ENCODE peak calls at places on chromosome 21, in seven cellular contexts. One of them, this sample, is unnamed.

GRCh38 chr21:36265431-36265830 is 54.6 kb upstream of the MORC3 start:
- DNase-seq in cardiac fibroblast: no peak
- DNase-seq in AG10803: no peak
- DNase-seq in small intestine: no peak
- DNase-seq in GM10248: no peak
- DNase-seq in T-helper 1 cell: no peak
- DNase-seq in NCI-H345: no peak
- DNase-seq in this sample: no peak

GRCh38 chr21:41397416-41397815 is 28.6 kb upstream of the MX1 start:
- DNase-seq in T-helper 1 cell: no peak
- DNase-seq in AG10803: no peak
- DNase-seq in GM10248: no peak
- DNase-seq in NCI-H345: no peak
- DNase-seq in small intestine: no peak
- DNase-seq in cardiac fibroblast: no peak
- DNase-seq in this sample: no peak

GRCh38 chr21:46509760-46510159 is 51.1 kb downstream of the DIP2A start:
- DNase-seq in AG10803: peak
- DNase-seq in NCI-H345: no peak
- DNase-seq in small intestine: peak
- DNase-seq in cardiac fibroblast: peak
- DNase-seq in GM10248: no peak
- DNase-seq in T-helper 1 cell: no peak
- DNase-seq in this sample: no peak

GRCh38 chr21:32257952-32258785 is 20.7 kb downstream of the MIS18A start:
- DNase-seq in AG10803: peak
- DNase-seq in T-helper 1 cell: no peak
- DNase-seq in small intestine: peak
- DNase-seq in GM10248: peak
- DNase-seq in NCI-H345: peak
- DNase-seq in cardiac fibroblast: peak
- DNase-seq in this sample: peak

GRCh38 chr21:42381347-42381984 is 14.4 kb downstream of the TMPRSS3 start:
- DNase-seq in AG10803: peak
- DNase-seq in small intestine: peak
- DNase-seq in T-helper 1 cell: no peak
- DNase-seq in GM10248: no peak
- DNase-seq in cardiac fibroblast: peak
- DNase-seq in NCI-H345: peak
- DNase-seq in this sample: peak

GRCh38 chr21:42992943-42993712 is 18.8 kb downstream of the PKNOX1 start:
- DNase-seq in AG10803: no peak
- DNase-seq in GM10248: no peak
- DNase-seq in T-helper 1 cell: no peak
- DNase-seq in cardiac fibroblast: peak
- DNase-seq in NCI-H345: no peak
- DNase-seq in small intestine: no peak
- DNase-seq in this sample: no peak

GRCh38 chr21:35066824-35067223 is 17.7 kb upstream of the RUNX1 start:
- DNase-seq in AG10803: no peak
- DNase-seq in T-helper 1 cell: no peak
- DNase-seq in GM10248: no peak
- DNase-seq in cardiac fibroblast: no peak
- DNase-seq in NCI-H345: no peak
- DNase-seq in small intestine: no peak
- DNase-seq in this sample: no peak

GRCh38 chr21:46155514-46156377 is at the start of gene FTCD:
- DNase-seq in NCI-H345: no peak
- DNase-seq in T-helper 1 cell: no peak
- DNase-seq in GM10248: no peak
- DNase-seq in AG10803: no peak
- DNase-seq in small intestine: no peak
- DNase-seq in cardiac fibroblast: no peak
- DNase-seq in this sample: no peak

GRCh38 chr21:36647279-36648093 is 51.4 kb upstream of the SIM2 start:
- DNase-seq in NCI-H345: no peak
- DNase-seq in GM10248: no peak
- DNase-seq in T-helper 1 cell: no peak
- DNase-seq in AG10803: no peak
- DNase-seq in cardiac fibroblast: peak
- DNase-seq in small intestine: no peak
- DNase-seq in this sample: no peak

GRCh38 chr21:36255650-36256047 is 64.3 kb upstream of the MORC3 start:
- DNase-seq in NCI-H345: no peak
- DNase-seq in cardiac fibroblast: no peak
- DNase-seq in GM10248: peak
- DNase-seq in T-helper 1 cell: no peak
- DNase-seq in AG10803: no peak
- DNase-seq in small intestine: no peak
- DNase-seq in this sample: no peak

GRCh38 chr21:38831526-38832467 is 26.1 kb downstream of the ETS2 start:
- DNase-seq in AG10803: peak
- DNase-seq in small intestine: peak
- DNase-seq in cardiac fibroblast: peak
- DNase-seq in GM10248: peak
- DNase-seq in NCI-H345: no peak
- DNase-seq in T-helper 1 cell: no peak
- DNase-seq in this sample: no peak

GRCh38 chr21:46325073-46325912 is 1.3 kb downstream of the PCNT start:
- DNase-seq in T-helper 1 cell: peak
- DNase-seq in AG10803: peak
- DNase-seq in cardiac fibroblast: peak
- DNase-seq in NCI-H345: peak
- DNase-seq in GM10248: peak
- DNase-seq in small intestine: peak
- DNase-seq in this sample: peak

GRCh38 chr21:15932681-15933200 is 203.0 kb downstream of the USP25 start:
- DNase-seq in cardiac fibroblast: no peak
- DNase-seq in AG10803: no peak
- DNase-seq in T-helper 1 cell: no peak
- DNase-seq in GM10248: no peak
- DNase-seq in NCI-H345: no peak
- DNase-seq in small intestine: no peak
- DNase-seq in this sample: no peak

GRCh38 chr21:45525153-45525909 is 16.9 kb downstream of the SLC19A1 start:
- DNase-seq in AG10803: no peak
- DNase-seq in NCI-H345: no peak
- DNase-seq in small intestine: peak
- DNase-seq in cardiac fibroblast: no peak
- DNase-seq in T-helper 1 cell: no peak
- DNase-seq in GM10248: no peak
- DNase-seq in this sample: no peak

GRCh38 chr21:37642493-37642892 is 273.8 kb downstream of the KCNJ6 start:
- DNase-seq in T-helper 1 cell: peak
- DNase-seq in small intestine: peak
- DNase-seq in GM10248: peak
- DNase-seq in AG10803: no peak
- DNase-seq in NCI-H345: peak
- DNase-seq in cardiac fibroblast: no peak
- DNase-seq in this sample: peak

GRCh38 chr21:25934771-25935224 is 200.0 kb downstream of the GABPA start:
- DNase-seq in cardiac fibroblast: peak
- DNase-seq in NCI-H345: no peak
- DNase-seq in AG10803: peak
- DNase-seq in T-helper 1 cell: no peak
- DNase-seq in small intestine: no peak
- DNase-seq in GM10248: no peak
- DNase-seq in this sample: no peak

GRCh38 chr21:41164981-41165650 is 2.8 kb upstream of the BACE2 start:
- DNase-seq in cardiac fibroblast: peak
- DNase-seq in T-helper 1 cell: no peak
- DNase-seq in NCI-H345: peak
- DNase-seq in AG10803: peak
- DNase-seq in small intestine: peak
- DNase-seq in GM10248: no peak
- DNase-seq in this sample: no peak

GRCh38 chr21:34536820-34537219 is 24.8 kb upstream of the KCNE1 start:
- DNase-seq in NCI-H345: no peak
- DNase-seq in small intestine: peak
- DNase-seq in GM10248: no peak
- DNase-seq in T-helper 1 cell: no peak
- DNase-seq in cardiac fibroblast: no peak
- DNase-seq in AG10803: peak
- DNase-seq in this sample: no peak

GRCh38 chr21:46119565-46120271 is 21.8 kb downstream of the COL6A2 start:
- DNase-seq in cardiac fibroblast: no peak
- DNase-seq in AG10803: no peak
- DNase-seq in small intestine: no peak
- DNase-seq in NCI-H345: no peak
- DNase-seq in GM10248: no peak
- DNase-seq in T-helper 1 cell: no peak
- DNase-seq in this sample: no peak

GRCh38 chr21:45267390-45267760 is 20.3 kb downstream of the POFUT2 start:
- DNase-seq in small intestine: no peak
- DNase-seq in GM10248: no peak
- DNase-seq in T-helper 1 cell: no peak
- DNase-seq in NCI-H345: no peak
- DNase-seq in cardiac fibroblast: no peak
- DNase-seq in AG10803: no peak
- DNase-seq in this sample: no peak

GRCh38 chr21:38696617-38697016 is 109.1 kb upstream of the ETS2 start:
- DNase-seq in T-helper 1 cell: no peak
- DNase-seq in AG10803: no peak
- DNase-seq in GM10248: no peak
- DNase-seq in cardiac fibroblast: no peak
- DNase-seq in small intestine: no peak
- DNase-seq in NCI-H345: no peak
- DNase-seq in this sample: no peak

GRCh38 chr21:44582055-44582454 is 1.7 kb upstream of the KRTAP10-5 start:
- DNase-seq in cardiac fibroblast: no peak
- DNase-seq in AG10803: no peak
- DNase-seq in T-helper 1 cell: no peak
- DNase-seq in small intestine: no peak
- DNase-seq in NCI-H345: no peak
- DNase-seq in GM10248: no peak
- DNase-seq in this sample: no peak

GRCh38 chr21:42553435-42553834 is 39.8 kb downstream of the SLC37A1 start:
- DNase-seq in GM10248: no peak
- DNase-seq in AG10803: no peak
- DNase-seq in NCI-H345: no peak
- DNase-seq in cardiac fibroblast: no peak
- DNase-seq in T-helper 1 cell: no peak
- DNase-seq in small intestine: no peak
- DNase-seq in this sample: no peak

GRCh38 chr21:43701936-43702784 is 16.8 kb upstream of the PDXK start:
- DNase-seq in T-helper 1 cell: no peak
- DNase-seq in small intestine: no peak
- DNase-seq in NCI-H345: no peak
- DNase-seq in AG10803: no peak
- DNase-seq in GM10248: no peak
- DNase-seq in cardiac fibroblast: no peak
- DNase-seq in this sample: no peak

GRCh38 chr21:26169061-26169610 is 1.4 kb downstream of the APP start:
- DNase-seq in small intestine: peak
- DNase-seq in T-helper 1 cell: peak
- DNase-seq in AG10803: peak
- DNase-seq in GM10248: peak
- DNase-seq in cardiac fibroblast: peak
- DNase-seq in NCI-H345: peak
- DNase-seq in this sample: peak

GRCh38 chr21:42539931-42540343 is 26.3 kb downstream of the SLC37A1 start:
- DNase-seq in NCI-H345: no peak
- DNase-seq in T-helper 1 cell: no peak
- DNase-seq in AG10803: no peak
- DNase-seq in small intestine: no peak
- DNase-seq in cardiac fibroblast: no peak
- DNase-seq in GM10248: no peak
- DNase-seq in this sample: no peak

GRCh38 chr21:32918467-32919140 is 107.1 kb upstream of the OLIG2 start:
- DNase-seq in T-helper 1 cell: no peak
- DNase-seq in small intestine: no peak
- DNase-seq in AG10803: no peak
- DNase-seq in NCI-H345: no peak
- DNase-seq in GM10248: no peak
- DNase-seq in cardiac fibroblast: no peak
- DNase-seq in this sample: no peak

GRCh38 chr21:33196956-33197374 is 32.8 kb upstream of the IFNAR2 start:
- DNase-seq in AG10803: peak
- DNase-seq in NCI-H345: peak
- DNase-seq in T-helper 1 cell: peak
- DNase-seq in GM10248: peak
- DNase-seq in cardiac fibroblast: peak
- DNase-seq in small intestine: peak
- DNase-seq in this sample: peak

GRCh38 chr21:42313501-42313969 is 1.7 kb downstream of the TFF3 start:
- DNase-seq in NCI-H345: peak
- DNase-seq in GM10248: no peak
- DNase-seq in T-helper 1 cell: no peak
- DNase-seq in cardiac fibroblast: no peak
- DNase-seq in small intestine: peak
- DNase-seq in AG10803: no peak
- DNase-seq in this sample: no peak

GRCh38 chr21:42973309-42973990 is 912 bp upstream of the PKNOX1 start:
- DNase-seq in AG10803: no peak
- DNase-seq in small intestine: no peak
- DNase-seq in cardiac fibroblast: no peak
- DNase-seq in GM10248: no peak
- DNase-seq in NCI-H345: no peak
- DNase-seq in T-helper 1 cell: no peak
- DNase-seq in this sample: no peak

GRCh38 chr21:38467911-38468310 is 30.4 kb downstream of the ERG start:
- DNase-seq in GM10248: no peak
- DNase-seq in small intestine: no peak
- DNase-seq in cardiac fibroblast: no peak
- DNase-seq in NCI-H345: no peak
- DNase-seq in T-helper 1 cell: no peak
- DNase-seq in AG10803: no peak
- DNase-seq in this sample: no peak

GRCh38 chr21:15437873-15438272 is 291.9 kb upstream of the USP25 start:
- DNase-seq in T-helper 1 cell: no peak
- DNase-seq in GM10248: peak
- DNase-seq in AG10803: peak
- DNase-seq in cardiac fibroblast: peak
- DNase-seq in NCI-H345: no peak
- DNase-seq in small intestine: no peak
- DNase-seq in this sample: no peak